ENCODE peak calls at places on chromosomes 2 and 18, in six cellular contexts. I is body of pancreas, X is foreskin fibroblast, A is endodermal cell, Z is brain microvascular endothelial cell, D is BJ. M is an unnamed sample.

GRCh38 chr2:71759056-71759455 is 305.7 kb downstream of the DYSF start:
- DNase-seq in I (no peak), X (no peak), Z (peak), D (no peak), A (no peak), M (no peak)

GRCh38 chr2:12120281-12121150 is 374.1 kb downstream of the LPIN1 start:
- DNase-seq in X (peak), A (no peak), Z (peak), D (peak), I (no peak), M (no peak)

GRCh38 chr2:179044500-179044899 is 5.4 kb downstream of the CCDC141 start:
- DNase-seq in I (no peak), A (no peak), D (no peak), Z (no peak), X (no peak), M (no peak)

GRCh38 chr2:65476778-65477177 is 44.4 kb upstream of the SPRED2 start:
- DNase-seq in X (no peak), Z (no peak), D (no peak), A (no peak), I (no peak), M (no peak)

GRCh38 chr18:65468881-65469280 is 281.9 kb upstream of the CDH7 start:
- DNase-seq in I (no peak), Z (no peak), A (no peak), D (no peak), X (no peak), M (no peak)

GRCh38 chr2:24821433-24821891 is 28.2 kb downstream of the CENPO start:
- DNase-seq in A (peak), X (no peak), D (no peak), I (no peak), Z (no peak), M (no peak)

GRCh38 chr2:240822280-240822847 is 2.3 kb upstream of the KIF1A start:
- DNase-seq in Z (no peak), D (no peak), X (no peak), A (peak), I (no peak), M (no peak)

GRCh38 chr2:95260028-95261023 is 13.9 kb upstream of the PROM2 start:
- DNase-seq in I (no peak), X (peak), Z (no peak), D (no peak), A (no peak), M (no peak)

GRCh38 chr18:46754661-46755292 is 2.1 kb downstream of the ST8SIA5 start:
- DNase-seq in I (no peak), A (peak), Z (no peak), D (no peak), X (no peak), M (no peak)

GRCh38 chr2:104794416-104794815 is 59.5 kb upstream of the POU3F3 start:
- DNase-seq in D (no peak), X (no peak), I (no peak), A (no peak), Z (peak), M (no peak)

GRCh38 chr2:105647731-105648130 is 97.0 kb upstream of the NCK2 start:
- DNase-seq in D (no peak), Z (no peak), X (no peak), I (no peak), A (no peak), M (no peak)

GRCh38 chr2:232668805-232669444 is 28.2 kb upstream of the GIGYF2 start:
- DNase-seq in Z (peak), X (no peak), D (no peak), A (peak), I (peak), M (no peak)

GRCh38 chr18:28147674-28148171 is 29.2 kb downstream of the CDH2 start:
- DNase-seq in I (no peak), X (no peak), Z (peak), A (no peak), D (no peak), M (peak)

GRCh38 chr18:36899289-36899688 is 70.4 kb downstream of the KIAA1328 start:
- DNase-seq in I (no peak), D (no peak), X (peak), Z (no peak), A (no peak), M (no peak)

GRCh38 chr18:32259553-32259952 is 69.7 kb downstream of the MEP1B start:
- DNase-seq in X (no peak), D (no peak), I (no peak), Z (no peak), A (no peak), M (no peak)

GRCh38 chr2:84919885-84920580 is 14.6 kb downstream of the TMSB10 start:
- DNase-seq in I (no peak), D (peak), Z (peak), X (peak), A (no peak), M (peak)

GRCh38 chr2:102032368-102033027 is 40.7 kb downstream of the IL1R2 start:
- DNase-seq in I (no peak), Z (no peak), X (no peak), A (no peak), D (no peak), M (no peak)

GRCh38 chr2:9311488-9311887 is 104.9 kb downstream of the ASAP2 start:
- DNase-seq in A (no peak), X (peak), D (peak), Z (peak), I (peak), M (no peak)
- H3K4me3 ChIP-seq in A (no peak), X (no peak), D (no peak), Z (no peak), I (no peak), M (no peak)

GRCh38 chr2:16082276-16082675 is 141.9 kb downstream of the MYCN start:
- DNase-seq in I (no peak), D (no peak), X (no peak), Z (no peak), A (no peak), M (no peak)
- TF ChIP-seq CTCF in I (no peak), D (no peak), X (no peak), Z (no peak), A (no peak), M (no peak)

DNA sequence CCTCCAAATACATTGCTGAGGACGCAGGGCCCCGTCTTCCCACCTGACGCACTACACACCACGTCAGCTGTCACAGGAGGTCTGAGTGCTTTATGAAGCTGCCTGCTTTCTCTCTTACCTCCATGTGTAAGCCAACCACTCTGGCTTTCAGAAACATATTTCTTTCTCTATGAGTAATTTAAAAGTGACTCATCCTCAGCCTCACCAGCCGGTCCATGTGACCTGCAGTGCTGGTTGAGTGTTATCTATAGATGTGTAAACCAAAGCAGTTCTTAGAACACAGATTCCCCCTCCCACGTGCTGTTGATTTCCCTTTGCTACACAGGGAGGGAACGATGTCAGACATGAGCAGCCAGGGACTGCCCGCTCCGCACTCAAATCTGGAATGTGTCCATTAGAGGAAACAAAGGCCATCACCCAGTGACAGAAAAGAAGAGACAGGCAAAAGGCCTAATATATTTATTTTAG is 157.8 kb downstream of the BCL2 start:
- DNase-seq in D (peak), A (no peak), Z (peak), I (peak), X (peak), M (peak)
- H3K4me3 ChIP-seq in D (no peak), A (no peak), Z (no peak), I (no peak), X (no peak), M (no peak)

DNA sequence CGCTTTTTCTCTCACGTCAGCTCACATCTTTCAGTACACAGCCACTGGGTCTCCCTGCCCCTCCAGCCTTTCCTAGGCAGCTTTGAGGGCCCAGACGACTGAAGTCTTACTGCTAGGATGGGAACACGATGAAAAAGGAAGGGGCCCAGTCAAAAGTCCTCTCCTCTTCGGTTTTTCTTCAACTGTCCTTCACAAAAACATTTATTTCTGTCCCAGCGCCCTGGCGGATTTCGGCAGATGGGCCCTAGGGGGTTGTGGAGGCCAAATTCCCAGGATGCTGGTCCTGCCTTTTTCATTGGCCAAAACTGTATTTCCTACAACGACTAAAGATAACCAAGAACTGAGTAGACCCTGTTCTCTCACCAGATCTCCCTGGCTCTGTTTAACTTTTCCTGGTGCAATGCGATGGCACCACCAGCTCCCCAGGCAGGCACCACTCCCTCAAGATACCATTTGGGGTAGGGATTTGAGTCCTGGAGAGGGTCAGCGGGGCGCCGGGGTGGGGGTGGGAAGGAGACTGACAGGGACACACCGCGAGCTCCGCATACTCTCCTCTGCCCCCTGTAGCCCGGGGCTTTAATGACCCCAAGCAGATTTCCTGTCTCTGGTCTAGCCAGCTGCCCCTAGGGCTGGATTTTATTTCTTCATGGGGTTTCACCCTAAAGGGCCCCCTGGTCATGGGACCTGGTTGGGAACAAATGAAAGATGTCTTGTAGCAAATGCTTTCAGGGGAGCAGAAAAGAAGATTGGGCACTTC is 7.4 kb downstream of the SIX2 start:
- DNase-seq in X (no peak), Z (no peak), D (no peak), I (no peak), A (peak), M (no peak)
- TF ChIP-seq CTCF in X (no peak), Z (peak), D (peak), I (no peak), A (peak), M (peak)

GRCh38 chr2:189407944-189408209 is 33.4 kb upstream of the WDR75 start:
- DNase-seq in D (no peak), I (no peak), A (no peak), X (no peak), Z (no peak), M (no peak)
- H3K4me3 ChIP-seq in D (peak), I (no peak), A (no peak), X (peak), Z (no peak), M (no peak)

DNA sequence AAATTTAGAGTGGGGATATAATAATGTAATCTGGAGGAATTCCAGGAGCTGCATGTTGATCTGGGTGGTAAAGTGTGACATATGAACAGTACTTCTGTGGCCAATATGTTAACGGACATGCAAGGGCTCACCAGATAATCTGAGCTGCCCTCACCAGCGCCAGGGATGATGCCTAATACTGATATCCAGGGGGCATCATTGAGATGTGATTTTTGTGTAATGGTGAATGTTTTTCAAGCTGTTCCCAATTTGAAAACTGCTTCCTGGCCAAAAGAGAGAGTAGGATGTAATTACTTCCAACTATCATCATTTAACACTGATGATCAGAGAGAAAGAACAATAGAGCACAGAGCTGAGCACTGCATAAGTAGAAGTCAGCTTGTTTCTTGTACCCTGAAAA is 235.7 kb downstream of the DSEL start:
- DNase-seq in Z (no peak), X (no peak), I (no peak), A (no peak), D (no peak), M (no peak)
- TF ChIP-seq CTCF in Z (no peak), X (no peak), I (no peak), A (no peak), D (no peak), M (no peak)

GRCh38 chr2:45860136-45861106 is 208.9 kb downstream of the PRKCE start:
- DNase-seq in I (peak), D (no peak), Z (peak), X (peak), A (peak), M (no peak)
- H3K4me3 ChIP-seq in I (no peak), D (peak), Z (peak), X (peak), A (no peak), M (no peak)

GRCh38 chr2:52144588-52144987 is 1112.7 kb upstream of the NRXN1 start:
- DNase-seq in D (no peak), I (no peak), Z (no peak), X (no peak), A (no peak), M (no peak)

GRCh38 chr2:52141076-52141475 is 1109.1 kb upstream of the NRXN1 start:
- DNase-seq in Z (peak), A (no peak), X (no peak), D (no peak), I (no peak), M (peak)

GRCh38 chr2:52145005-52145404 is 1113.1 kb upstream of the NRXN1 start:
- DNase-seq in X (no peak), I (no peak), A (no peak), Z (no peak), D (no peak), M (no peak)
- TF ChIP-seq CTCF in X (no peak), I (no peak), A (no peak), Z (peak), D (no peak), M (no peak)